ENCODE peak calls at places on chromosomes 2 and 18, in ten cellular contexts. One of them, this sample, is unnamed.
A peak's percentile ranks its signal among the peaks of the same experiment; 100 is the strongest.

GRCh38 chr2:12701786-12702660 is 14.7 kb upstream of the TRIB2 start:
- DNase-seq in HCT116: no peak
- DNase-seq in brain microvascular endothelial cell: no peak
- DNase-seq in fibroblast of pulmonary artery: peak; percentile 42
- DNase-seq in astrocyte: peak; percentile 84
- DNase-seq in upper lobe of right lung: no peak
- DNase-seq in nephron progenitor cell: no peak
- DNase-seq in BJ: no peak
- DNase-seq in fibroblast of mammary gland: peak; percentile 83
- DNase-seq in AG10803: peak; percentile 66
- DNase-seq in this sample: peak; percentile 86

GRCh38 chr18:26460449-26461091 is 87.8 kb downstream of the KCTD1 start:
- DNase-seq in HCT116: no peak
- DNase-seq in brain microvascular endothelial cell: peak; percentile 84
- DNase-seq in fibroblast of pulmonary artery: peak; percentile 89
- DNase-seq in astrocyte: peak; percentile 87
- DNase-seq in upper lobe of right lung: no peak
- DNase-seq in nephron progenitor cell: no peak
- DNase-seq in BJ: no peak
- DNase-seq in fibroblast of mammary gland: no peak
- DNase-seq in AG10803: peak; percentile 23
- DNase-seq in this sample: peak; percentile 88

GRCh38 chr18:11177382-11177781 is 28.0 kb upstream of the PIEZO2 start:
- DNase-seq in HCT116: no peak
- DNase-seq in brain microvascular endothelial cell: no peak
- DNase-seq in fibroblast of pulmonary artery: no peak
- DNase-seq in astrocyte: no peak
- DNase-seq in upper lobe of right lung: no peak
- DNase-seq in nephron progenitor cell: no peak
- DNase-seq in BJ: no peak
- DNase-seq in fibroblast of mammary gland: no peak
- DNase-seq in AG10803: no peak
- DNase-seq in this sample: no peak

GRCh38 chr18:9877655-9878014 is 8.1 kb upstream of the TXNDC2 start:
- DNase-seq in HCT116: no peak
- DNase-seq in brain microvascular endothelial cell: no peak
- DNase-seq in fibroblast of pulmonary artery: no peak
- DNase-seq in astrocyte: no peak
- DNase-seq in upper lobe of right lung: no peak
- DNase-seq in nephron progenitor cell: no peak
- DNase-seq in BJ: no peak
- DNase-seq in fibroblast of mammary gland: no peak
- DNase-seq in AG10803: no peak
- DNase-seq in this sample: no peak

GRCh38 chr18:23186781-23187180 is 51.5 kb downstream of the CABLES1 start:
- DNase-seq in HCT116: no peak
- DNase-seq in brain microvascular endothelial cell: no peak
- DNase-seq in fibroblast of pulmonary artery: no peak
- DNase-seq in astrocyte: no peak
- DNase-seq in upper lobe of right lung: no peak
- DNase-seq in nephron progenitor cell: no peak
- DNase-seq in BJ: no peak
- DNase-seq in fibroblast of mammary gland: no peak
- DNase-seq in AG10803: no peak
- DNase-seq in this sample: no peak

GRCh38 chr2:191299009-191299408 is 53.8 kb downstream of the MYO1B start:
- DNase-seq in HCT116: no peak
- DNase-seq in brain microvascular endothelial cell: no peak
- DNase-seq in fibroblast of pulmonary artery: no peak
- DNase-seq in astrocyte: no peak
- DNase-seq in upper lobe of right lung: no peak
- DNase-seq in nephron progenitor cell: no peak
- DNase-seq in BJ: no peak
- DNase-seq in fibroblast of mammary gland: no peak
- DNase-seq in AG10803: no peak
- DNase-seq in this sample: no peak

GRCh38 chr2:239145106-239145505 is 255.7 kb downstream of the HDAC4 start:
- DNase-seq in HCT116: no peak
- DNase-seq in brain microvascular endothelial cell: no peak
- DNase-seq in fibroblast of pulmonary artery: no peak
- DNase-seq in astrocyte: no peak
- DNase-seq in upper lobe of right lung: no peak
- DNase-seq in nephron progenitor cell: no peak
- DNase-seq in BJ: no peak
- DNase-seq in fibroblast of mammary gland: no peak
- DNase-seq in AG10803: no peak
- DNase-seq in this sample: no peak

GRCh38 chr18:47594621-47595086 is 335.8 kb downstream of the SMAD2 start:
- DNase-seq in HCT116: no peak
- DNase-seq in brain microvascular endothelial cell: no peak
- DNase-seq in fibroblast of pulmonary artery: no peak
- DNase-seq in astrocyte: no peak
- DNase-seq in upper lobe of right lung: no peak
- DNase-seq in nephron progenitor cell: no peak
- DNase-seq in BJ: no peak
- DNase-seq in fibroblast of mammary gland: no peak
- DNase-seq in AG10803: no peak
- DNase-seq in this sample: no peak

GRCh38 chr2:70514612-70515055 is 39.0 kb downstream of the TGFA start:
- DNase-seq in HCT116: no peak
- DNase-seq in brain microvascular endothelial cell: no peak
- DNase-seq in fibroblast of pulmonary artery: no peak
- DNase-seq in astrocyte: no peak
- DNase-seq in upper lobe of right lung: peak; percentile 91
- DNase-seq in nephron progenitor cell: no peak
- DNase-seq in BJ: no peak
- DNase-seq in fibroblast of mammary gland: no peak
- DNase-seq in AG10803: no peak
- DNase-seq in this sample: no peak

GRCh38 chr18:3454365-3455089 is 4.6 kb downstream of the TGIF1 start:
- DNase-seq in HCT116: no peak
- DNase-seq in brain microvascular endothelial cell: peak; percentile 50
- DNase-seq in fibroblast of pulmonary artery: peak; percentile 84
- DNase-seq in astrocyte: peak; percentile 67
- DNase-seq in upper lobe of right lung: no peak
- DNase-seq in nephron progenitor cell: peak; percentile 42
- DNase-seq in BJ: no peak
- DNase-seq in fibroblast of mammary gland: peak; percentile 73
- DNase-seq in AG10803: peak; percentile 75
- DNase-seq in this sample: peak; percentile 70

GRCh38 chr2:63875758-63876710 is 34.3 kb downstream of the UGP2 start:
- DNase-seq in HCT116: no peak
- DNase-seq in brain microvascular endothelial cell: no peak
- DNase-seq in fibroblast of pulmonary artery: no peak
- DNase-seq in astrocyte: peak; percentile 51
- DNase-seq in upper lobe of right lung: no peak
- DNase-seq in nephron progenitor cell: no peak
- DNase-seq in BJ: no peak
- DNase-seq in fibroblast of mammary gland: peak; percentile 33
- DNase-seq in AG10803: peak; percentile 8
- DNase-seq in this sample: peak; percentile 53

GRCh38 chr2:233867993-233868532 is at the start of gene MSL3B:
- DNase-seq in HCT116: peak; percentile 46
- DNase-seq in brain microvascular endothelial cell: peak; percentile 12
- DNase-seq in fibroblast of pulmonary artery: peak; percentile 65
- DNase-seq in astrocyte: peak; percentile 14
- DNase-seq in upper lobe of right lung: peak; percentile 75
- DNase-seq in nephron progenitor cell: peak; percentile 49
- DNase-seq in BJ: no peak
- DNase-seq in fibroblast of mammary gland: peak; percentile 50
- DNase-seq in AG10803: peak; percentile 54
- DNase-seq in this sample: peak; percentile 39

GRCh38 chr2:79982445-79982844 is 322.1 kb downstream of the LRRTM1 start:
- DNase-seq in HCT116: no peak
- DNase-seq in brain microvascular endothelial cell: no peak
- DNase-seq in fibroblast of pulmonary artery: no peak
- DNase-seq in astrocyte: no peak
- DNase-seq in upper lobe of right lung: peak; percentile 58
- DNase-seq in nephron progenitor cell: peak; percentile 29
- DNase-seq in BJ: no peak
- DNase-seq in fibroblast of mammary gland: no peak
- DNase-seq in AG10803: no peak
- DNase-seq in this sample: no peak
- TF ChIP-seq CTCF in HCT116: no peak
- TF ChIP-seq CTCF in brain microvascular endothelial cell: peak; percentile 52
- TF ChIP-seq CTCF in fibroblast of pulmonary artery: peak; percentile 3
- TF ChIP-seq CTCF in astrocyte: peak; percentile 7
- TF ChIP-seq CTCF in upper lobe of right lung: peak; percentile 23
- TF ChIP-seq CTCF in nephron progenitor cell: peak; percentile 34
- TF ChIP-seq CTCF in BJ: peak; percentile 42
- TF ChIP-seq CTCF in fibroblast of mammary gland: peak; percentile 24
- TF ChIP-seq CTCF in AG10803: peak; percentile 45
- TF ChIP-seq CTCF in this sample: peak; percentile 46

GRCh38 chr2:2842466-2842865 is 511.4 kb upstream of the MYT1L start:
- DNase-seq in HCT116: no peak
- DNase-seq in brain microvascular endothelial cell: no peak
- DNase-seq in fibroblast of pulmonary artery: no peak
- DNase-seq in astrocyte: no peak
- DNase-seq in upper lobe of right lung: peak; percentile 44
- DNase-seq in nephron progenitor cell: no peak
- DNase-seq in BJ: no peak
- DNase-seq in fibroblast of mammary gland: no peak
- DNase-seq in AG10803: no peak
- DNase-seq in this sample: no peak

GRCh38 chr2:2846379-2847130 is 515.5 kb upstream of the MYT1L start:
- DNase-seq in HCT116: peak; percentile 45
- DNase-seq in brain microvascular endothelial cell: no peak
- DNase-seq in fibroblast of pulmonary artery: no peak
- DNase-seq in astrocyte: no peak
- DNase-seq in upper lobe of right lung: peak; percentile 62
- DNase-seq in nephron progenitor cell: peak; percentile 33
- DNase-seq in BJ: no peak
- DNase-seq in fibroblast of mammary gland: no peak
- DNase-seq in AG10803: no peak
- DNase-seq in this sample: no peak

GRCh38 chr2:2845267-2845666 is 514.2 kb upstream of the MYT1L start:
- DNase-seq in HCT116: no peak
- DNase-seq in brain microvascular endothelial cell: no peak
- DNase-seq in fibroblast of pulmonary artery: no peak
- DNase-seq in astrocyte: no peak
- DNase-seq in upper lobe of right lung: peak; percentile 27
- DNase-seq in nephron progenitor cell: no peak
- DNase-seq in BJ: no peak
- DNase-seq in fibroblast of mammary gland: no peak
- DNase-seq in AG10803: no peak
- DNase-seq in this sample: no peak

GRCh38 chr2:2845796-2846315 is 514.8 kb upstream of the MYT1L start:
- DNase-seq in HCT116: no peak
- DNase-seq in brain microvascular endothelial cell: no peak
- DNase-seq in fibroblast of pulmonary artery: no peak
- DNase-seq in astrocyte: no peak
- DNase-seq in upper lobe of right lung: peak; percentile 40
- DNase-seq in nephron progenitor cell: no peak
- DNase-seq in BJ: no peak
- DNase-seq in fibroblast of mammary gland: no peak
- DNase-seq in AG10803: no peak
- DNase-seq in this sample: no peak

DNA sequence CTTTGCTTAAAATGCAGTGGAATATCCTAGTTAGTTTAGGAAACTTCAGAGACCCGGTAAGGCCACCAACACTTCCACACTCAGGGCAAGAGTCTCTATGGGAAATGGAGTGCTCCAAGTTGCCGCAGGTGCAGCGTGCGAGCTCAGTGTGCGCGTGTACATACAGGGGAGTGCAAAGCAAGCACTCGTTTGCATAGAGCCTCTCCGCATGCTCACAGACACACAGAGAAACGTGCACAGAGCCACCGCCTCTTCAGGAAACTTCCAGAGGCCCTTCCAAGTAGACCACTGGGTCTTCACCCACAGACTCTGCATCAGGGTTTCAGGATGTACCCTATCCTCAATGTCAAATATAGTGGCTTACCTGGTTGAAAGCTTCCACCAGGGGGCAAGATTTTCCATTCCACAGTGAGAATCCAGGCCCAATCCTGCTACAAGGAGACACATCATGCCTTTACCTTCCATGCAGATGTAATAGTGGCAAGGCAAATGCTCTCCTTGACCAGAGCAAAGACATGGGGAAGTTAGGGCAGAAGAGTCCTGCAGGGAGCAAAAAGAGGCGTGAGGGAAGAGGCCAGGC is 513.0 kb upstream of the MYT1L start:
- DNase-seq in HCT116: peak; percentile 7
- DNase-seq in brain microvascular endothelial cell: no peak
- DNase-seq in fibroblast of pulmonary artery: no peak
- DNase-seq in astrocyte: no peak
- DNase-seq in upper lobe of right lung: no peak
- DNase-seq in nephron progenitor cell: no peak
- DNase-seq in BJ: no peak
- DNase-seq in fibroblast of mammary gland: no peak
- DNase-seq in AG10803: no peak
- DNase-seq in this sample: no peak
- TF ChIP-seq CTCF in HCT116: peak; percentile 29
- TF ChIP-seq CTCF in brain microvascular endothelial cell: no peak
- TF ChIP-seq CTCF in fibroblast of pulmonary artery: no peak
- TF ChIP-seq CTCF in astrocyte: no peak
- TF ChIP-seq CTCF in upper lobe of right lung: peak; percentile 22
- TF ChIP-seq CTCF in nephron progenitor cell: peak; percentile 33
- TF ChIP-seq CTCF in BJ: no peak
- TF ChIP-seq CTCF in fibroblast of mammary gland: no peak
- TF ChIP-seq CTCF in AG10803: no peak
- TF ChIP-seq CTCF in this sample: no peak

DNA sequence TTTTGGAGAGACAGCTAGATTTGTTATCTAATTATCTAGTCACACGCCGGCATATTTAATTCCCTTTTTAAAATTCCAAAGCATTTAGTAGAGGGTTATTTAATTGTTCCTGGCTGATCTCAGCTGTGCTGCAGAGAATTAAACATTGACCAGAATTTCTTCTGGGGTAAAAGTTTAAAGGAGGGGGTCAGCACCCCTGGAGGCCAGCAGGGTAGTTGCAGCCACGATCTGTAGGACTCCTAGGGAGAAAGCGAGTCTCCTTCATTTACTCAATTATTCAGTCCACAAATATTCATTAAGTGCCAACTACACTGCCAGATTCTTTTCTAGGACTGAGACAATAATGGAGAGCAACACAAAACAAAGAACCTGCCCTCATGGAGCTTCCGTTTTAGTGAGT is 294.3 kb downstream of the RDH14 start:
- DNase-seq in HCT116: no peak
- DNase-seq in brain microvascular endothelial cell: no peak
- DNase-seq in fibroblast of pulmonary artery: no peak
- DNase-seq in astrocyte: no peak
- DNase-seq in upper lobe of right lung: no peak
- DNase-seq in nephron progenitor cell: no peak
- DNase-seq in BJ: no peak
- DNase-seq in fibroblast of mammary gland: no peak
- DNase-seq in AG10803: no peak
- DNase-seq in this sample: no peak
- TF ChIP-seq CTCF in HCT116: no peak
- TF ChIP-seq CTCF in brain microvascular endothelial cell: peak; percentile 54
- TF ChIP-seq CTCF in fibroblast of pulmonary artery: peak; percentile 18
- TF ChIP-seq CTCF in astrocyte: no peak
- TF ChIP-seq CTCF in upper lobe of right lung: no peak
- TF ChIP-seq CTCF in nephron progenitor cell: peak; percentile 34
- TF ChIP-seq CTCF in BJ: peak; percentile 14
- TF ChIP-seq CTCF in fibroblast of mammary gland: peak; percentile 28
- TF ChIP-seq CTCF in AG10803: peak; percentile 4
- TF ChIP-seq CTCF in this sample: peak; percentile 27

DNA sequence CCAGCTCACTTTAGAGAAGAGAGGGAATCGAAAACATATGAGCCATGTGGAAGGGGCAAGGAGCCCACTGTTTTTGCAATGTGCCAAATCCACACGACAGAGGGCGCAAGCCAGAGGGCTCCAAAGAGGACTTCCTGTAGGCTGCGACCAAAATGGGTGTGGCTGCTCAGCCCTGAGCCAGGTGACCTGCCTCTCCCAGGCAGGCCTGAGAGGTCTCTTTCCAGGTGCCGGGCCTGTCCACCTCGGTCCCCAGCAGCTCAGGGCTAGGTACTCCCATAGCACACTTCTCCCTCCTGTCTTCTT is 153.8 kb downstream of the TTC32 start:
- DNase-seq in HCT116: no peak
- DNase-seq in brain microvascular endothelial cell: no peak
- DNase-seq in fibroblast of pulmonary artery: no peak
- DNase-seq in astrocyte: no peak
- DNase-seq in upper lobe of right lung: no peak
- DNase-seq in nephron progenitor cell: no peak
- DNase-seq in BJ: no peak
- DNase-seq in fibroblast of mammary gland: no peak
- DNase-seq in AG10803: no peak
- DNase-seq in this sample: no peak
- TF ChIP-seq CTCF in HCT116: no peak
- TF ChIP-seq CTCF in brain microvascular endothelial cell: no peak
- TF ChIP-seq CTCF in fibroblast of pulmonary artery: no peak
- TF ChIP-seq CTCF in astrocyte: no peak
- TF ChIP-seq CTCF in upper lobe of right lung: no peak
- TF ChIP-seq CTCF in nephron progenitor cell: no peak
- TF ChIP-seq CTCF in BJ: no peak
- TF ChIP-seq CTCF in fibroblast of mammary gland: no peak
- TF ChIP-seq CTCF in AG10803: no peak
- TF ChIP-seq CTCF in this sample: no peak